ENCODE peak calls at places on chromosome 13, in five cellular contexts. E, F, C, D and O are unnamed samples.

GRCh38 chr13:48531416-48532145 is 1.3 kb downstream of the RCBTB2 start:
- DNase-seq in E (no peak), F (no peak), C (no peak), D (no peak), O (no peak)

GRCh38 chr13:100646030-100646673 is 28.4 kb downstream of the TMTC4 start:
- DNase-seq in E (no peak), F (no peak), C (no peak), D (peak; percentile 45), O (peak; percentile 31)

GRCh38 chr13:111005364-111005763 is 90.5 kb upstream of the ANKRD10 start:
- DNase-seq in E (no peak), F (no peak), C (no peak), D (peak; percentile 68), O (peak; percentile 67)

GRCh38 chr13:110560606-110561334 is 752 bp downstream of the RAB20 start:
- DNase-seq in E (no peak), F (peak; percentile 68), C (no peak), D (no peak), O (no peak)

GRCh38 chr13:71217827-71218226 is 649.2 kb downstream of the DACH1 start:
- DNase-seq in E (no peak), F (peak; percentile 10), C (no peak), D (no peak), O (no peak)

GRCh38 chr13:68076046-68076445 is 845.9 kb upstream of the PCDH9 start:
- DNase-seq in E (no peak), F (no peak), C (no peak), D (no peak), O (no peak)

GRCh38 chr13:49791753-49792549 is 531 bp downstream of the KPNA3 start:
- DNase-seq in E (no peak), F (peak; percentile 43), C (peak; percentile 13), D (peak; percentile 28), O (peak; percentile 36)

GRCh38 chr13:51357928-51358595 is 18.6 kb downstream of the SERPINE3 start:
- DNase-seq in E (no peak), F (no peak), C (no peak), D (no peak), O (no peak)

GRCh38 chr13:26555413-26555812 is 2.1 kb upstream of the WASF3 start:
- DNase-seq in E (no peak), F (no peak), C (no peak), D (no peak), O (no peak)

GRCh38 chr13:95481051-95481775 is 71.3 kb upstream of the CLDN10 start:
- DNase-seq in E (no peak), F (peak; percentile 30), C (no peak), D (peak; percentile 44), O (peak; percentile 18)

GRCh38 chr13:60369242-60369641 is 27.8 kb upstream of the TDRD3 start:
- DNase-seq in E (no peak), F (no peak), C (no peak), D (no peak), O (peak; percentile 2)

GRCh38 chr13:29439601-29440381 is 155.7 kb downstream of the SLC7A1 start:
- DNase-seq in E (no peak), F (no peak), C (no peak), D (peak; percentile 35), O (no peak)

GRCh38 chr13:69040898-69041297 is 1066.7 kb upstream of the ATXN8OS start:
- DNase-seq in E (no peak), F (no peak), C (no peak), D (no peak), O (no peak)

GRCh38 chr13:66994097-66994496 is 236.0 kb downstream of the PCDH9 start:
- DNase-seq in E (no peak), F (peak; percentile 57), C (no peak), D (peak; percentile 50), O (peak; percentile 52)

GRCh38 chr13:50761406-50761805 is 82.1 kb downstream of the DLEU7 start:
- DNase-seq in E (no peak), F (no peak), C (no peak), D (no peak), O (no peak)

GRCh38 chr13:107865643-107866006 is 349.7 kb downstream of the LIG4 start:
- DNase-seq in E (no peak), F (no peak), C (no peak), D (no peak), O (peak; percentile 50)

GRCh38 chr13:84481958-84482357 is 599.7 kb upstream of the SLITRK1 start:
- DNase-seq in E (no peak), F (no peak), C (no peak), D (peak; percentile 84), O (peak; percentile 87)

GRCh38 chr13:107351305-107351704 is 783.4 kb upstream of the ARGLU1 start:
- DNase-seq in E (no peak), F (no peak), C (no peak), D (no peak), O (peak; percentile 62)

GRCh38 chr13:91241249-91241648 is 106.2 kb upstream of the MIR17HG start:
- DNase-seq in E (no peak), F (no peak), C (no peak), D (no peak), O (no peak)

GRCh38 chr13:78742659-78743058 is 83.7 kb upstream of the OBI1 start:
- DNase-seq in E (no peak), F (no peak), C (no peak), D (no peak), O (no peak)

GRCh38 chr13:32829676-32830091 is 186.5 kb upstream of the KL start:
- DNase-seq in E (no peak), F (no peak), C (no peak), D (peak; percentile 47), O (peak; percentile 77)

GRCh38 chr13:74246398-74246975 is 112.3 kb upstream of the KLF12 start:
- DNase-seq in E (no peak), F (no peak), C (no peak), D (peak; percentile 61), O (peak; percentile 43)

GRCh38 chr13:101523732-101524131 is 71.3 kb downstream of the ITGBL1 start:
- DNase-seq in E (no peak), F (no peak), C (no peak), D (peak; percentile 97), O (peak; percentile 84)

GRCh38 chr13:78382481-78382880 is 220.9 kb downstream of the POU4F1 start:
- DNase-seq in E (no peak), F (no peak), C (no peak), D (no peak), O (no peak)

GRCh38 chr13:42990147-42990990 is 1.7 kb downstream of the EPSTI1 start:
- DNase-seq in E (no peak), F (no peak), C (no peak), D (peak; percentile 56), O (peak; percentile 57)

GRCh38 chr13:45242070-45242469 is 41.2 kb upstream of the KCTD4 start:
- DNase-seq in E (no peak), F (peak; percentile 23), C (no peak), D (peak; percentile 56), O (peak; percentile 53)

GRCh38 chr13:50668882-50669281 is 174.6 kb downstream of the DLEU7 start:
- DNase-seq in E (no peak), F (no peak), C (no peak), D (no peak), O (no peak)

GRCh38 chr13:100789481-100789880 is 114.9 kb upstream of the TMTC4 start:
- DNase-seq in E (no peak), F (no peak), C (no peak), D (peak; percentile 75), O (no peak)

GRCh38 chr13:94063096-94063495 is 416.4 kb downstream of the DCT start:
- DNase-seq in E (no peak), F (no peak), C (no peak), D (peak; percentile 73), O (peak; percentile 85)

GRCh38 chr13:80084086-80084676 is 256.7 kb downstream of the SPRY2 start:
- DNase-seq in E (no peak), F (no peak), C (no peak), D (peak; percentile 98), O (peak; percentile 93)

GRCh38 chr13:78679329-78679728 is 20.4 kb upstream of the OBI1 start:
- DNase-seq in E (no peak), F (no peak), C (no peak), D (no peak), O (no peak)

GRCh38 chr13:50365683-50366391 is 350.6 kb downstream of the KCNRG start:
- DNase-seq in E (no peak), F (peak; percentile 29), C (peak; percentile 38), D (no peak), O (no peak)